ENCODE peak calls at places on chromosomes 16 and 17, in ten cellular contexts. C is AG04450; M is B cell; O is psoas muscle; Q is pancreas; I is right atrium auricular region; E is AG09309; W is CD4-positive, alpha-beta T cell; D is cardiac muscle cell; K is adrenal gland. F is an unnamed sample.

GRCh38 chr16:86755571-86756006 is 177.2 kb downstream of the FOXL1 start:
- DNase-seq in C (no peak), M (no peak), O (peak), Q (no peak), I (peak), E (no peak), W (no peak), D (no peak), K (no peak), F (no peak)

GRCh38 chr17:76498886-76499667 is 2.1 kb downstream of the RHBDF2 start:
- DNase-seq in C (no peak), M (peak), O (no peak), Q (no peak), I (no peak), E (no peak), W (no peak), D (no peak), K (no peak), F (no peak)

GRCh38 chr16:77690416-77690815 is 31.9 kb upstream of the NUDT7 start:
- DNase-seq in C (no peak), M (no peak), O (no peak), Q (no peak), I (no peak), E (no peak), W (no peak), D (no peak), K (no peak), F (no peak)

GRCh38 chr17:83136931-83137330 is 57.5 kb downstream of the METRNL start:
- DNase-seq in C (no peak), M (no peak), O (no peak), Q (no peak), I (no peak), E (no peak), W (no peak), D (no peak), K (peak), F (no peak)

GRCh38 chr17:29240477-29240876 is 6.2 kb upstream of the CRYBA1 start:
- DNase-seq in C (no peak), M (no peak), O (no peak), Q (no peak), I (no peak), E (no peak), W (no peak), D (no peak), K (no peak), F (no peak)

GRCh38 chr16:27498916-27499658 is 50.6 kb downstream of the GTF3C1 start:
- DNase-seq in C (no peak), M (no peak), O (no peak), Q (no peak), I (no peak), E (no peak), W (no peak), D (no peak), K (no peak), F (no peak)

GRCh38 chr16:14088155-14088753 is 17.1 kb downstream of the MRTFB start:
- DNase-seq in C (no peak), M (no peak), O (no peak), Q (no peak), I (no peak), E (no peak), W (no peak), D (no peak), K (no peak), F (no peak)

GRCh38 chr16:90008708-90009145 is 10.5 kb downstream of the DBNDD1 start:
- DNase-seq in C (no peak), M (peak), O (peak), Q (no peak), I (no peak), E (no peak), W (peak), D (no peak), K (no peak), F (no peak)

GRCh38 chr16:83706394-83706793 is 101.4 kb upstream of the HSBP1 start:
- DNase-seq in C (no peak), M (no peak), O (no peak), Q (no peak), I (no peak), E (peak), W (no peak), D (no peak), K (no peak), F (peak)

GRCh38 chr16:88504489-88505404 is 51.7 kb downstream of the ZFPM1 start:
- DNase-seq in C (no peak), M (no peak), O (no peak), Q (peak), I (no peak), E (no peak), W (no peak), D (no peak), K (no peak), F (no peak)

GRCh38 chr17:47692895-47693666 is 880 bp upstream of the TBKBP1 start:
- DNase-seq in C (no peak), M (no peak), O (no peak), Q (peak), I (no peak), E (no peak), W (no peak), D (no peak), K (no peak), F (no peak)

GRCh38 chr17:41520821-41521521 is 2.3 kb upstream of the KRT15 start:
- DNase-seq in C (no peak), M (no peak), O (no peak), Q (no peak), I (no peak), E (no peak), W (no peak), D (no peak), K (no peak), F (no peak)

GRCh38 chr17:12789075-12789975 is at the start of gene ARHGAP44:
- DNase-seq in C (no peak), M (peak), O (peak), Q (peak), I (peak), E (no peak), W (no peak), D (peak), K (peak), F (no peak)

GRCh38 chr16:56424404-56424765 is 960 bp downstream of the AMFR start:
- DNase-seq in C (no peak), M (no peak), O (no peak), Q (no peak), I (no peak), E (no peak), W (no peak), D (peak), K (no peak), F (no peak)

GRCh38 chr17:8225813-8226535 is 15.6 kb upstream of the AURKB start:
- DNase-seq in C (peak), M (peak), O (no peak), Q (no peak), I (peak), E (no peak), W (peak), D (peak), K (peak), F (no peak)

GRCh38 chr16:56301391-56301850 is 110.1 kb downstream of the GNAO1 start:
- DNase-seq in C (no peak), M (no peak), O (no peak), Q (no peak), I (no peak), E (peak), W (no peak), D (no peak), K (no peak), F (no peak)

GRCh38 chr16:64910351-64910750 is 211.5 kb downstream of the CDH11 start:
- DNase-seq in C (peak), M (no peak), O (peak), Q (no peak), I (peak), E (peak), W (no peak), D (no peak), K (peak), F (no peak)

GRCh38 chr16:85753976-85754375 is 3.1 kb upstream of the C16orf74 start:
- DNase-seq in C (no peak), M (peak), O (no peak), Q (no peak), I (no peak), E (no peak), W (no peak), D (no peak), K (no peak), F (no peak)

GRCh38 chr16:7910116-7910515 is 577.5 kb downstream of the RBFOX1 start:
- DNase-seq in C (no peak), M (no peak), O (no peak), Q (no peak), I (no peak), E (no peak), W (no peak), D (no peak), K (no peak), F (no peak)

GRCh38 chr17:78276098-78276497 is 44.7 kb downstream of the TMEM235 start:
- DNase-seq in C (no peak), M (peak), O (no peak), Q (no peak), I (no peak), E (no peak), W (no peak), D (no peak), K (no peak), F (no peak)

GRCh38 chr17:78204387-78205123 is 9.5 kb upstream of the BIRC5 start:
- DNase-seq in C (no peak), M (no peak), O (no peak), Q (no peak), I (no peak), E (no peak), W (no peak), D (no peak), K (no peak), F (no peak)

GRCh38 chr16:52545544-52546262 is 1.2 kb downstream of the TOX3 start:
- DNase-seq in C (no peak), M (no peak), O (no peak), Q (peak), I (no peak), E (no peak), W (no peak), D (peak), K (no peak), F (no peak)

GRCh38 chr17:27669850-27670249 is 38.9 kb downstream of the LGALS9 start:
- DNase-seq in C (no peak), M (no peak), O (no peak), Q (peak), I (no peak), E (no peak), W (no peak), D (no peak), K (no peak), F (no peak)

GRCh38 chr17:30221346-30221745 is 14.2 kb downstream of the SLC6A4 start:
- DNase-seq in C (no peak), M (no peak), O (no peak), Q (no peak), I (no peak), E (no peak), W (no peak), D (no peak), K (no peak), F (no peak)

DNA sequence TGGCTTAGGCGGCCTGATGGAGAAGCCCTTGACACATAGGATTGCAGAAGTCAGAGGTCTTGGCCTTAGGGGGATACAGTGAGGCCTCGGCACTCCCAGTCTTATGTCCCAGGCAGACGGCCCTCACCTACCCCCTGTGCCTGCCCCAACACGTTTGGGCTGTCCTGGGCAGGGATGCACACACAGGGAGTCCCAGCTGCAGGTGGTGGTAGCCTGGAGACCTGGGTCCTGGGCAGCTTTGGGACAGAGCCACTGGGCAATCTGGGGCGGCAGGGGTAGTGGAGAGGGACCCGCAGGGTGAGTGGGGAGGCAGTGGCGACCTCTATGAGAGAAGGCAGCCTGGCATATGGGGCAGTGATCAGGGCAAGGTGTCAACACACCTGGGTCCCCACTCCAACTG is 48.3 kb downstream of the SDK2 start:
- DNase-seq in C (no peak), M (no peak), O (no peak), Q (no peak), I (no peak), E (no peak), W (no peak), D (no peak), K (no peak), F (no peak)
- TF ChIP-seq CTCF in C (no peak), M (no peak), O (no peak), Q (no peak), I (no peak), E (no peak), W (no peak), D (no peak), K (no peak), F (no peak)

GRCh38 chr17:17107891-17108680 is 65.8 kb downstream of the MPRIP start:
- DNase-seq in C (no peak), M (no peak), O (peak), Q (no peak), I (no peak), E (no peak), W (no peak), D (no peak), K (peak), F (no peak)

GRCh38 chr17:17109896-17110295 is 67.6 kb downstream of the MPRIP start:
- DNase-seq in C (no peak), M (peak), O (peak), Q (no peak), I (no peak), E (no peak), W (peak), D (no peak), K (no peak), F (no peak)

GRCh38 chr17:17108681-17109049 is 66.4 kb downstream of the MPRIP start:
- DNase-seq in C (no peak), M (no peak), O (peak), Q (no peak), I (no peak), E (no peak), W (no peak), D (no peak), K (peak), F (no peak)

GRCh38 chr17:17110520-17110919 is 68.3 kb downstream of the MPRIP start:
- DNase-seq in C (no peak), M (no peak), O (no peak), Q (no peak), I (no peak), E (no peak), W (no peak), D (no peak), K (no peak), F (no peak)

DNA sequence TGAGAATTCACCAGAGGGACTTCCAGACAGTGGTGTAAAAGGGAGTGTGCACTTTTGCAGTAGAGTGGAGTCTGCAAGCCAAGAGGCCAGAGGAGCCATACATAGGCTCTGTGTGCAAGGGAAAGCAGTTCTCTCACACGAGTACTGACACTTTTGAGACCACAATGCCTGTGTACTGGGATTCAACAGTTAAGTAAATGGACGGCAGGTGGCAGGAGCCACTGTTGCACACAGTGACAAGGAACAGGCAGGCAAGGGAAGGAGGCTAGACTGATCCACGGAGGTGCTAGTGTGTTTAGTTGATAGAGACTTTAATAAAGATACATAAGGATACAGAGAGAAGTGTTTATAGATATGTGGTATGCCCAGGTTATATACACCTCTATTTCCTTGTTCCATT is 67.0 kb downstream of the MPRIP start:
- DNase-seq in C (no peak), M (no peak), O (peak), Q (no peak), I (no peak), E (no peak), W (no peak), D (no peak), K (no peak), F (no peak)
- TF ChIP-seq CTCF in C (peak), M (no peak), O (peak), Q (no peak), I (no peak), E (no peak), W (no peak), D (no peak), K (no peak), F (peak)

DNA sequence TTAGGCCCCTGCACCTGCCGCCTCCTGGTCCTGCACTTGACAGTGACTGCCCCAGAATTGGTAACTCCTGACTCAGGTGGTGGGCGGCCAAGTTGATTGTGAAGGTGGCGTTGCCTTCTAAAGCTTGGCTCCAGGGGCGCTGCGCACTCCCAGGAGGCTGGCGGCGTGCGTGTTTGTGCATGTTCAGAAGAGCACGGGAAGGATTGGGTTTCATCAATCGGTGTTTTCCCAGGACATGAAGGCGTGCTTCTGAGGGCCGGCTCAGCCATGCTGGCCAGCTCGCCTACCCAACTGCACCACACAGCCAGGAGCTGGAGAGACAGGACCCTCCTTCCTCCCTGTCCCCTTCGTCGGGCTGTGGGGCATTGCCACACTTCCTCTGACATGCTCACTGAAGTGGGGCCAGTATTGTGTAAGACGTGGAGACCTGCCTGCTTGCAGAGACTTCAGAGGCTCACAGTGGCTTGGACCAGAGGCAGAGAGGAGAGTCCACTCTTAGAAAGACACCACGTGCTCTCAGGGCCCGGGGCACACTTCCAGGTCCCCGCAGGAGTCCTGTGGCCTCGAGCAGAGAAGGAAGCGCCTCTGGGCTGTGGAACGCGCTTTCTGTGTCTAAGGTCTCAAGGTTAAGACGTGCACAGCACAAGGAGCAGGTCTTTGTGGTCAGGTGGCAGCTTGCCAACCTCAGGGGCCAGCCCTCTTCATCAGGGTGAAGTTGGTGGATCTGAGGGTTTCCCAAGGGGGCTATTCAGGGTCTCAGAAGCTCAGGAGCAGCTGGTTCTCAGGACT is 2.8 kb downstream of the RAB40C start:
- DNase-seq in C (no peak), M (no peak), O (peak), Q (peak), I (peak), E (no peak), W (no peak), D (no peak), K (peak), F (no peak)
- TF ChIP-seq CTCF in C (no peak), M (no peak), O (peak), Q (no peak), I (no peak), E (no peak), W (no peak), D (no peak), K (no peak), F (peak)

DNA sequence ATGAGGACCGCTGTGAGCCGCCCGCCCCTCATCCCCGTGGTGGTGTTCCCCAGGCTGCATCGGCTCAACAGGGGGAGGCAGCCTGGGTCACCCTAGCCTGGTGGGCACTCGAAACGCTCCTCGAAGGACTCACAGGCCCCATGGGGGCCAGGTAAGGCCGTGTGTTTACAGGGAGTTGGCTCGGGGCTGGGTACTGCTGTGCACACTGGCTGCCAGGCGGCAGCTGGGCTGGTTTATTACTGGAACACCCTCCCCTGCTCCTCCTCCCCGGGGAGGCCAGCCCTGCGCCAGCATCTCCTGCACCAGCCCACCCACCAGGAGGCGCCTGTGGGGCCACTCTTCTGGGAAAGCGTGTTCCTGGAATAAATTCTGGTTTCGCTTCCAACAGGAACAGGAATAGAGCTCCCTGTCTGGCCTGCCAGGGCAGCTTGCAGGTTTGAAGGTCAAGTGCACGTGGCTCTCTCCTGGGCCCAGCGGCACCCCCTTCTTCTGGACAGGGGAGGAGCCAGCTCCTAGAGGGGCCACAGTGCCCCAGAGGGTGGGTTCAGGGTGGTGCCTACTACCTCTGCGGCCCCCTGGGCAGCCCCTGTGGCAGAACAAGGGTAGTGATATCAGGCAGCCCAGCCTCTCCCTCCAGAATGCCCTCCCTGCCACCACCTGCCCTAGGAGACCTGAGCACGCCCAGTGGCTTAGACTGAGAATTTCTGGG is 11.3 kb downstream of the MCRIP1 start:
- DNase-seq in C (no peak), M (no peak), O (peak), Q (peak), I (no peak), E (no peak), W (no peak), D (peak), K (peak), F (no peak)
- TF ChIP-seq CTCF in C (peak), M (no peak), O (peak), Q (peak), I (peak), E (peak), W (no peak), D (peak), K (peak), F (peak)

F was measured in epithelial cell of proximal tubule.